ENCODE peak calls at places on chromosomes 12 and 14, in eight cellular contexts. F, X, V, E, D, K, N and A are unnamed samples.

GRCh38 chr12:103647267-103647666 is 60.2 kb downstream of the STAB2 start:
- DNase-seq in F (no peak), X (peak), V (no peak), E (peak), D (no peak), K (no peak), N (no peak), A (no peak)

GRCh38 chr14:74965770-74966153 is 10.4 kb upstream of the PGF start:
- DNase-seq in F (no peak), X (peak), V (no peak), E (peak), D (no peak), K (no peak), N (no peak), A (no peak)

GRCh38 chr14:77407158-77407557 is 16.2 kb downstream of the NOXRED1 start:
- DNase-seq in F (no peak), X (no peak), V (no peak), E (peak), D (no peak), K (no peak), N (peak), A (no peak)

GRCh38 chr14:87522575-87522974 is 470.4 kb downstream of the GALC start:
- DNase-seq in F (no peak), X (no peak), V (no peak), E (no peak), D (peak), K (no peak), N (no peak), A (no peak)

GRCh38 chr12:123337053-123337452 is 27.6 kb downstream of the SBNO1 start:
- DNase-seq in F (no peak), X (no peak), V (no peak), E (no peak), D (no peak), K (no peak), N (no peak), A (no peak)

GRCh38 chr14:85601246-85601645 is 71.3 kb downstream of the FLRT2 start:
- DNase-seq in F (no peak), X (no peak), V (no peak), E (no peak), D (no peak), K (no peak), N (no peak), A (no peak)

GRCh38 chr14:59268011-59268410 is 79.5 kb downstream of the DAAM1 start:
- DNase-seq in F (no peak), X (no peak), V (no peak), E (no peak), D (no peak), K (no peak), N (no peak), A (no peak)

GRCh38 chr12:45248095-45248494 is 32.2 kb downstream of the ANO6 start:
- DNase-seq in F (no peak), X (no peak), V (no peak), E (no peak), D (no peak), K (no peak), N (no peak), A (no peak)

GRCh38 chr12:11178250-11178649 is 7.3 kb downstream of the SMIM10L1 start:
- DNase-seq in F (no peak), X (no peak), V (no peak), E (no peak), D (no peak), K (no peak), N (no peak), A (no peak)

GRCh38 chr12:104720346-104721064 is 237.6 kb downstream of the SLC41A2 start:
- DNase-seq in F (no peak), X (no peak), V (no peak), E (no peak), D (no peak), K (peak), N (no peak), A (peak)

GRCh38 chr12:65534105-65534841 is 255.8 kb downstream of the MSRB3 start:
- DNase-seq in F (no peak), X (no peak), V (no peak), E (no peak), D (no peak), K (no peak), N (no peak), A (no peak)

GRCh38 chr12:109827566-109828550 is 5.3 kb downstream of the TRPV4 start:
- DNase-seq in F (peak), X (no peak), V (peak), E (no peak), D (no peak), K (no peak), N (no peak), A (no peak)

GRCh38 chr14:94542111-94542810 is 19.0 kb upstream of the SERPINA4 start:
- DNase-seq in F (no peak), X (no peak), V (no peak), E (peak), D (no peak), K (no peak), N (no peak), A (no peak)

GRCh38 chr12:10184261-10184843 is 5.5 kb downstream of the TMEM52B start:
- DNase-seq in F (no peak), X (peak), V (peak), E (peak), D (no peak), K (no peak), N (no peak), A (no peak)

GRCh38 chr14:38210168-38210567 is 2.5 kb downstream of the SSTR1 start:
- DNase-seq in F (no peak), X (peak), V (no peak), E (peak), D (no peak), K (no peak), N (no peak), A (peak)

GRCh38 chr14:49461529-49462401 is 124.4 kb downstream of the RPS29 start:
- DNase-seq in F (peak), X (peak), V (peak), E (peak), D (peak), K (peak), N (peak), A (peak)

GRCh38 chr12:902581-902980 is 46.9 kb downstream of the RAD52 start:
- DNase-seq in F (no peak), X (no peak), V (no peak), E (no peak), D (no peak), K (no peak), N (no peak), A (no peak)

GRCh38 chr14:94686511-94687160 is 74.4 kb downstream of the SERPINA3 start:
- DNase-seq in F (no peak), X (no peak), V (no peak), E (no peak), D (no peak), K (no peak), N (no peak), A (no peak)

GRCh38 chr14:69766984-69767368 is at the start of gene SRSF5:
- DNase-seq in F (peak), X (peak), V (peak), E (peak), D (peak), K (peak), N (peak), A (peak)

GRCh38 chr12:14938301-14938700 is at the start of gene ERP27:
- DNase-seq in F (no peak), X (no peak), V (no peak), E (no peak), D (no peak), K (no peak), N (no peak), A (no peak)

GRCh38 chr14:35121026-35121886 is 534 bp downstream of the PPP2R3C start:
- DNase-seq in F (no peak), X (peak), V (no peak), E (peak), D (no peak), K (peak), N (no peak), A (no peak)

GRCh38 chr12:114316076-114316475 is 89.9 kb downstream of the TBX5 start:
- DNase-seq in F (no peak), X (peak), V (no peak), E (peak), D (no peak), K (no peak), N (no peak), A (no peak)

GRCh38 chr12:121839993-121840761 is 18.5 kb downstream of the HPD start:
- DNase-seq in F (no peak), X (no peak), V (no peak), E (no peak), D (no peak), K (no peak), N (no peak), A (peak)

GRCh38 chr14:106820119-106820518 is 1293.7 kb downstream of the TMEM121 start:
- DNase-seq in F (no peak), X (no peak), V (no peak), E (no peak), D (no peak), K (no peak), N (no peak), A (no peak)

GRCh38 chr14:104545151-104545931 is 34.2 kb upstream of the C14orf180 start:
- DNase-seq in F (peak), X (no peak), V (peak), E (no peak), D (no peak), K (no peak), N (no peak), A (no peak)

GRCh38 chr12:868722-869121 is 80.8 kb downstream of the RAD52 start:
- DNase-seq in F (no peak), X (no peak), V (no peak), E (no peak), D (peak), K (no peak), N (no peak), A (no peak)

GRCh38 chr12:115232455-115233156 is 548.6 kb upstream of the TBX3 start:
- DNase-seq in F (no peak), X (peak), V (no peak), E (peak), D (no peak), K (no peak), N (no peak), A (no peak)